ENCODE peak calls at places on chromosomes 7 and 10, in six cellular contexts. H, Q, N, G, X and E are unnamed samples.

GRCh38 chr7:148084138-148084537 is 506.4 kb upstream of the C7orf33 start:
- DNase-seq in G (peak; percentile 11), H (peak; percentile 76), N (peak; percentile 52), Q (peak; percentile 12), X (peak; percentile 69), E (peak; percentile 68)

GRCh38 chr7:154231732-154232131 is 179.5 kb downstream of the DPP6 start:
- DNase-seq in G (no peak), H (peak; percentile 38), N (no peak), Q (no peak), X (no peak), E (no peak)

GRCh38 chr10:121935702-121936101 is 7.9 kb upstream of the ATE1 start:
- DNase-seq in G (no peak), H (peak; percentile 73), N (peak; percentile 42), X (no peak), Q (no peak), E (no peak)

GRCh38 chr7:143391462-143392404 is 10.6 kb downstream of the ZYX start:
- DNase-seq in N (peak; percentile 60), G (peak; percentile 64), H (no peak), X (no peak), Q (no peak), E (peak; percentile 91)

GRCh38 chr10:34299105-34299611 is 515.9 kb downstream of the PARD3 start:
- DNase-seq in X (peak; percentile 52), H (no peak), G (no peak), N (no peak), Q (no peak), E (peak; percentile 53)

GRCh38 chr10:7956508-7956907 is 98.0 kb upstream of the GATA3 start:
- DNase-seq in N (no peak), G (no peak), X (peak; percentile 34), H (no peak), Q (no peak), E (no peak)

GRCh38 chr10:6349846-6350245 is 147.1 kb downstream of the PFKFB3 start:
- DNase-seq in G (no peak), X (no peak), H (no peak), N (no peak), Q (no peak), E (no peak)

GRCh38 chr10:74058071-74058470 is 60.2 kb downstream of the VCL start:
- DNase-seq in H (no peak), G (no peak), Q (no peak), X (peak; percentile 94), N (no peak), E (no peak)

GRCh38 chr7:26213821-26214515 is 12.4 kb downstream of the CBX3 start:
- DNase-seq in X (no peak), N (no peak), Q (no peak), G (no peak), H (no peak), E (no peak)

GRCh38 chr7:43481905-43482678 is 100.8 kb upstream of the STK17A start:
- DNase-seq in X (peak; percentile 59), G (no peak), N (no peak), H (no peak), Q (no peak), E (no peak)

GRCh38 chr7:82327898-82328297 is 115.7 kb downstream of the CACNA2D1 start:
- DNase-seq in H (no peak), G (no peak), N (no peak), X (peak; percentile 56), Q (no peak), E (no peak)

GRCh38 chr10:132368881-132369635 is 27.9 kb upstream of the PWWP2B start:
- DNase-seq in Q (no peak), X (no peak), G (no peak), H (no peak), N (no peak), E (no peak)

GRCh38 chr7:91875851-91876250 is 4.7 kb downstream of the MTERF1 start:
- DNase-seq in N (no peak), X (no peak), G (no peak), H (no peak), Q (no peak), E (no peak)

GRCh38 chr7:36630112-36630650 is 94.1 kb downstream of the AOAH start:
- DNase-seq in Q (no peak), G (no peak), N (no peak), X (peak; percentile 18), H (no peak), E (no peak)

GRCh38 chr10:93390691-93391090 is 91.4 kb downstream of the MYOF start:
- DNase-seq in N (no peak), H (no peak), G (no peak), Q (no peak), X (no peak), E (no peak)

GRCh38 chr7:33733865-33734650 is 171.3 kb upstream of the BMPER start:
- DNase-seq in X (no peak), N (peak; percentile 77), G (no peak), H (peak; percentile 75), Q (no peak), E (peak; percentile 73)

GRCh38 chr7:116232402-116232749 is 22.0 kb downstream of the TES start:
- DNase-seq in Q (no peak), H (no peak), G (no peak), X (peak; percentile 28), N (no peak), E (no peak)

GRCh38 chr10:63712717-63713115 is 191.5 kb downstream of the REEP3 start:
- DNase-seq in G (no peak), Q (no peak), H (no peak), X (no peak), N (no peak), E (no peak)

GRCh38 chr7:85719981-85720963 is 533.4 kb upstream of the SEMA3D start:
- DNase-seq in X (peak; percentile 80), H (peak; percentile 12), G (no peak), N (no peak), Q (no peak), E (no peak)

GRCh38 chr10:13743963-13744362 is 157.2 kb downstream of the PRPF18 start:
- DNase-seq in N (no peak), Q (no peak), X (no peak), H (no peak), G (no peak), E (no peak)

GRCh38 chr7:144747961-144748360 is 87.9 kb downstream of the TPK1 start:
- DNase-seq in H (no peak), G (no peak), N (no peak), X (no peak), Q (no peak), E (no peak)

GRCh38 chr10:4234661-4235060 is 449.7 kb upstream of the KLF6 start:
- DNase-seq in H (no peak), N (no peak), Q (no peak), G (no peak), X (no peak), E (peak; percentile 68)

GRCh38 chr10:122269097-122269687 is 1.9 kb upstream of the BTBD16 start:
- DNase-seq in G (no peak), N (no peak), Q (no peak), H (no peak), X (no peak), E (no peak)

GRCh38 chr7:17185690-17186070 is 112.8 kb upstream of the AHR start:
- DNase-seq in Q (no peak), N (no peak), X (peak; percentile 65), H (peak; percentile 28), G (no peak), E (no peak)

GRCh38 chr10:31188792-31189406 is 130.1 kb upstream of the ZEB1 start:
- DNase-seq in N (no peak), H (no peak), G (no peak), X (no peak), Q (no peak), E (no peak)

GRCh38 chr7:113856010-113856409 is 62.8 kb downstream of the PPP1R3A start:
- DNase-seq in X (no peak), Q (no peak), N (no peak), H (no peak), G (no peak), E (no peak)

GRCh38 chr7:66921918-66922486 is 977 bp downstream of the TMEM248 start:
- DNase-seq in X (peak; percentile 18), N (no peak), G (no peak), Q (no peak), H (peak; percentile 38), E (no peak)

GRCh38 chr7:50632561-50633413 is 67.6 kb upstream of the DDC start:
- DNase-seq in Q (peak; percentile 19), H (peak; percentile 49), N (peak; percentile 62), X (peak; percentile 69), G (peak; percentile 7), E (peak; percentile 44)

DNA sequence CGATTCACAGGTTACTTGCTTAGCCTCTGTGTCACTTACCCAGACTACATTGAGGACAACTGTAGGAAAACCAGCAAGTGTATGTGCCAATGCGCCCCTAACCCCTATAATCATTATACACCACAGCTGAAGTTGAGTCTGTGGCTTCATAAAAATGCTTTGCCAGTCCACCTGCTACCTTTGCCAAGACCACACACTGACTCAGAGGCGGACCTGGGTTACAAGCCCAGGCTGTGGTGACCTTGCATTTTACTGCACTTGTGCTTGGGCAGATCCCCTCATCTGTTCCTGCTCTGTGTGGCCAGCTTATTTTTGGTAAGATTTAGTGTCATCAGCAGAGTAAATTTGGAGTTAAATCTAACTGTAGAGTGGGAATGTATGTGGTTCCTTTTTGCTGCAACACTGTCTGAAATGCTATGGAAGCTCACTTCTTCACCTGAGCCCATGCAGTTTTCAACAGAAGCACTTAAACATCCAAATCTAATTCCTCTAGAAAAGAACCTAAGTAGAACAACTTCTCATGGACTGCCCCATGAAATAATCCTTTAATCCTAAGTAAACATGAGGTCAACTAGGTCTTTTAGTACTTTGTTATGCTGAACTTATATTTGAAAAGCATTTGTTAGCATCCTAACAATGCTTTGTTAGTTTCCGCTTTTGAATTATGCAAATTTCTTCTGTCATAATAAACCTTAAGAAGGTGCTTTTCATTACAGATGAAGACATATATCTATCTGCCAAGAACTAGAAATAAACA is 96.2 kb upstream of the AMPH start:
- DNase-seq in Q (no peak), G (no peak), N (no peak), X (peak; percentile 63), H (no peak), E (no peak)
- H3K36me3 ChIP-seq in Q (no peaks in the 10 kb centered on the region), G (peaks cover 74% of the 10 kb centered on the region), N (peaks cover 70% of the 10 kb centered on the region), X (no peaks in the 10 kb centered on the region), H (no peaks in the 10 kb centered on the region), E (peaks cover 17% of the 10 kb centered on the region)

DNA sequence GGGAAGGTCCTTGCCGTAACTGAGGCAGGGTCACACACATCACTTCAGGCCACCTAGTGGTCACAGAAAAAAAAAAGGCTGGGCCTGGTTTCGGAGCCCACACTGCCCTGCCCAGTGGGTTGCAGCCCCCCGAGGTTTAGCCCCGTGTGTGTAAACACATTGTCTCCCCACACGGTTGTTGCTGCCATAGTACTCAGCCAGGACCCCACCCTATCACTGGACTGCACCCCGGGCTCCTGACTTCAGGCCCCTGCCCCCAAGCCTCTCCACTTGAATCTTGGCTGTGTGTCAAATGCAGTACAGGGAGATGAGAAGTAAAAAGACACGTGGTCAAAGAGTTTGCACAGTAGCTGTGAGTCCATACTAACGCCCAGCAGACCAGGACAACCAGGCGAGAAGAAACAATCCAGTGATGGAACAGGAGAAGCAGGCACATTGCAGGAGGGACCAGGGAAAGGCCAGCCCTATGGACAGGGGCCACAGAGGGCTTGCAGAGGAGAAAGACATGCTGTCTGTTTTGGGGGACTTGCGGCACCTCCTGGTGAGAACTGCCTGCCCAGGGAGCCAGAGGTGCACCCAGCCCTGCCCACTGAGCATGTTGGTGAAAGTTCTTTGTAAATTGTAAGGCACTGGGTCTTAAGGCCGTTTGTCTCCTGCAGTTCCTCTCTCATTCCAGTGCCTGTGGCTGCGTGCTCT is 91.3 kb upstream of the MACROH2A2 start:
- DNase-seq in G (no peak), Q (no peak), N (peak; percentile 16), X (peak; percentile 32), H (peak; percentile 23), E (no peak)
- TF ChIP-seq CTCF in G (no peak), Q (peak; percentile 45), N (no peak), X (peak; percentile 89), H (peak; percentile 35), E (peak; percentile 40)

GRCh38 chr7:6646380-6646950 is 9.3 kb downstream of the ZNF316 start:
- DNase-seq in X (no peak), N (no peak), G (no peak), Q (no peak), H (peak; percentile 3), E (no peak)
- H3K36me3 ChIP-seq in X (peaks cover 36% of the 10 kb centered on the region), N (peaks cover 100% of the 10 kb centered on the region), G (peaks cover 100% of the 10 kb centered on the region), Q (peaks cover 48% of the 10 kb centered on the region), H (no peaks in the 10 kb centered on the region), E (peaks cover 27% of the 10 kb centered on the region)

GRCh38 chr10:70558295-70558694 is 44.2 kb downstream of the PRF1 start:
- DNase-seq in H (no peak), G (no peak), X (no peak), N (no peak), Q (no peak), E (no peak)
- TF ChIP-seq CTCF in H (no peak), G (no peak), X (no peak), N (no peak), Q (no peak), E (no peak)